ENCODE peak calls at places on chromosomes 16 and 17, in six cellular contexts. B, Z, V, H, G and O are unnamed samples.

GRCh38 chr17:45334231-45334630 is 17.4 kb upstream of the MAP3K14 start:
- DNase-seq in H (no peak), B (no peak), Z (no peak), V (no peak), G (no peak), O (no peak)

GRCh38 chr17:62860962-62861873 is 53.1 kb upstream of the MARCHF10 start:
- DNase-seq in H (no peak), B (no peak), V (peak), Z (peak), G (no peak), O (no peak)

GRCh38 chr16:56995136-56995805 is 5.9 kb downstream of the NLRC5 start:
- DNase-seq in H (no peak), B (no peak), Z (no peak), G (no peak), V (no peak), O (no peak)

GRCh38 chr17:80990921-80991644 is 558 bp upstream of the CHMP6 start:
- DNase-seq in V (no peak), H (no peak), B (no peak), Z (no peak), G (peak), O (no peak)

GRCh38 chr16:86831366-86831765 is 253.0 kb downstream of the FOXL1 start:
- DNase-seq in V (no peak), G (no peak), Z (no peak), H (no peak), B (no peak), O (no peak)

GRCh38 chr17:63476857-63477470 is at the start of gene ACE:
- DNase-seq in V (no peak), B (no peak), Z (peak), G (no peak), H (peak), O (no peak)

GRCh38 chr17:49640556-49640955 is 37.3 kb downstream of the SPOP start:
- DNase-seq in V (no peak), G (no peak), Z (no peak), H (no peak), B (no peak), O (no peak)

GRCh38 chr17:32142857-32143524 is 689 bp downstream of the RHOT1 start:
- DNase-seq in G (peak), V (peak), B (peak), Z (peak), H (peak), O (peak)

GRCh38 chr17:32813021-32813420 is 63.9 kb downstream of the MYO1D start:
- DNase-seq in V (no peak), B (no peak), Z (no peak), G (no peak), H (no peak), O (no peak)

GRCh38 chr16:29903579-29903978 is 3.3 kb downstream of the ASPHD1 start:
- DNase-seq in V (no peak), Z (no peak), B (no peak), H (no peak), G (no peak), O (no peak)

GRCh38 chr16:51050379-51050710 is 100.7 kb downstream of the SALL1 start:
- DNase-seq in V (no peak), B (no peak), H (no peak), Z (no peak), G (no peak), O (no peak)

GRCh38 chr17:9839433-9839832 is 13.7 kb downstream of the GLP2R start:
- DNase-seq in V (no peak), B (no peak), Z (no peak), H (no peak), G (no peak), O (no peak)

GRCh38 chr17:14156689-14157088 is 80.0 kb downstream of the CDRT15 start:
- DNase-seq in B (no peak), H (no peak), G (no peak), V (no peak), Z (no peak), O (peak)

GRCh38 chr17:56110463-56111138 is 42.7 kb upstream of the ANKFN1 start:
- DNase-seq in V (no peak), G (no peak), H (peak), Z (no peak), B (no peak), O (no peak)

GRCh38 chr17:4950757-4951204 is at the start of gene ENO3:
- DNase-seq in Z (peak), V (no peak), B (no peak), H (no peak), G (no peak), O (no peak)

GRCh38 chr16:65519402-65519801 is 397.5 kb upstream of the CDH11 start:
- DNase-seq in G (no peak), V (no peak), H (no peak), Z (no peak), B (no peak), O (no peak)

GRCh38 chr16:4414187-4414909 is 2.0 kb downstream of the CORO7 start:
- DNase-seq in G (no peak), B (no peak), V (no peak), Z (no peak), H (no peak), O (no peak)

GRCh38 chr17:40956401-40957254 is 10.1 kb downstream of the KRT39 start:
- DNase-seq in Z (no peak), H (no peak), G (no peak), B (no peak), V (peak), O (peak)

GRCh38 chr17:55444471-55445441 is 23.1 kb upstream of the MMD start:
- DNase-seq in H (no peak), V (no peak), G (no peak), Z (no peak), B (no peak), O (no peak)

GRCh38 chr17:753407-753806 is 1.3 kb upstream of the GEMIN4 start:
- DNase-seq in H (no peak), V (no peak), B (no peak), G (no peak), Z (no peak), O (no peak)

GRCh38 chr17:71631483-71631882 is 489.3 kb upstream of the SOX9 start:
- DNase-seq in V (no peak), Z (no peak), G (no peak), H (no peak), B (no peak), O (no peak)

GRCh38 chr17:75684249-75684648 is 17.1 kb downstream of the SAP30BP start:
- DNase-seq in H (no peak), Z (no peak), V (no peak), B (no peak), G (no peak), O (no peak)

GRCh38 chr17:63996430-63997182 is 1.5 kb upstream of the PRR29 start:
- DNase-seq in B (no peak), V (no peak), G (no peak), H (no peak), Z (no peak), O (no peak)

GRCh38 chr17:59001158-59001814 is 105.4 kb downstream of the TRIM37 start:
- DNase-seq in B (peak), G (no peak), H (peak), Z (no peak), V (no peak), O (no peak)

GRCh38 chr17:67434061-67434525 is 57.0 kb downstream of the PITPNC1 start:
- DNase-seq in H (no peak), V (no peak), G (no peak), Z (no peak), B (no peak), O (no peak)

GRCh38 chr17:7484964-7485377 is 805 bp downstream of the POLR2A start:
- DNase-seq in H (no peak), G (no peak), B (no peak), V (no peak), Z (no peak), O (no peak)

GRCh38 chr17:66647391-66647983 is 187.4 kb upstream of the CACNG5 start:
- DNase-seq in H (no peak), V (no peak), B (no peak), G (no peak), Z (no peak), O (no peak)

GRCh38 chr17:83012873-83013778 is 66.3 kb upstream of the METRNL start:
- DNase-seq in G (no peak), Z (no peak), B (no peak), H (no peak), V (no peak), O (peak)

GRCh38 chr17:18187226-18187625 is 3.6 kb downstream of the ALKBH5 start:
- DNase-seq in H (no peak), B (no peak), Z (no peak), G (no peak), V (no peak), O (no peak)

GRCh38 chr16:55508941-55509920 is at the start of gene LPCAT2:
- DNase-seq in B (peak), G (peak), Z (peak), V (peak), H (peak), O (peak)

GRCh38 chr17:45708707-45709290 is 75.3 kb upstream of the CRHR1 start:
- DNase-seq in G (no peak), B (no peak), H (no peak), Z (no peak), V (no peak), O (no peak)

GRCh38 chr17:61555127-61555531 is 35.9 kb downstream of the NACA2 start:
- DNase-seq in V (peak), B (no peak), H (no peak), G (no peak), Z (no peak), O (no peak)

GRCh38 chr16:6266703-6267102 is 1065.9 kb upstream of the RBFOX1 start:
- DNase-seq in B (no peak), H (no peak), G (no peak), V (no peak), Z (no peak), O (no peak)

GRCh38 chr17:8300629-8301242 is 5.5 kb upstream of the SLC25A35 start:
- DNase-seq in V (peak), Z (peak), G (peak), H (peak), B (peak), O (no peak)

DNA sequence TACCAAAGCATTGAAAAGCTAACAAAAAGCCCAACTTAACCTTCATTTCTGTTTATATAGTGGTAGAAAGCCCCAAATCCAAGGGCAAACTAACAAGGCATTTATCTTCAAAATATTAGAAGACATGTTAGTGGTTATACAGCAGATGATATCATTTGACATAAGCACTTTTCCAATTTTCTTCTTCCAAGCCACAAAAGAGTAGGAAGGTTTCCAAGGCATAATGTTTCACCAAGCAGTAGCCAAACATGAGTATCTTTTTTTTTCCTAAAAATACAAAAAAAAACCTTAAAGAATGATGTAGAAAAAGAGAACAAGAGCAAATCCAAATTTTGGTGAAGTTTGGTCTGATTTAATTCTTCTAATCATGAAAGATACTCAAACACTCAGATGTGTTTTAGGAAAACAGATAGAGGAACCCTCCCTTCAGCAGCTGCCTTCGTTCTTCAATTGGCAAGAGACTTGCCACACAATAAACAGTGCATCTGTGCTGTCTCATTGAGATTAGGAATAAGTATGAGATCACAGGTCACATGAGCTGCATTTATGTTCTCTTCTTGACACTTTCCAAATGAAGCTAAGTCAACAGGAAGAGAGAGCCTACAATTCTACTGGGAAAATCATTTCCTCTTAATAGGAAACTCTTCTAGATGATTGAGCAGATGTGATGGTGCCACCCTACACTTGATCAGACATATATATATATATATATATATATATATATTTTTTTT is 106.7 kb downstream of the TTC19 start:
- DNase-seq in H (no peak), Z (no peak), V (no peak), B (no peak), G (peak), O (peak)
- H3K27ac ChIP-seq in H (no peak), Z (no peak), V (no peak), B (no peak), G (peak), O (no peak)

GRCh38 chr17:73929860-73930430 is 273.5 kb upstream of the RPL38 start:
- DNase-seq in H (no peak), G (no peak), Z (no peak), B (no peak), V (no peak), O (no peak)
- TF ChIP-seq CTCF in H (no peak), G (no peak), Z (no peak), B (no peak), V (no peak), O (no peak)

GRCh38 chr16:14485131-14485551 is 144.9 kb downstream of the PARN start:
- DNase-seq in G (no peak), V (no peak), H (no peak), B (no peak), Z (no peak), O (no peak)

GRCh38 chr16:14486520-14487303 is 143.3 kb downstream of the PARN start:
- DNase-seq in G (peak), Z (peak), H (peak), V (peak), B (peak), O (peak)

GRCh38 chr16:14485811-14486519 is 144.1 kb downstream of the PARN start:
- DNase-seq in V (no peak), G (no peak), Z (no peak), H (no peak), B (no peak), O (no peak)

GRCh38 chr16:14489460-14489859 is 140.6 kb downstream of the PARN start:
- DNase-seq in V (no peak), Z (peak), B (no peak), G (no peak), H (no peak), O (no peak)

DNA sequence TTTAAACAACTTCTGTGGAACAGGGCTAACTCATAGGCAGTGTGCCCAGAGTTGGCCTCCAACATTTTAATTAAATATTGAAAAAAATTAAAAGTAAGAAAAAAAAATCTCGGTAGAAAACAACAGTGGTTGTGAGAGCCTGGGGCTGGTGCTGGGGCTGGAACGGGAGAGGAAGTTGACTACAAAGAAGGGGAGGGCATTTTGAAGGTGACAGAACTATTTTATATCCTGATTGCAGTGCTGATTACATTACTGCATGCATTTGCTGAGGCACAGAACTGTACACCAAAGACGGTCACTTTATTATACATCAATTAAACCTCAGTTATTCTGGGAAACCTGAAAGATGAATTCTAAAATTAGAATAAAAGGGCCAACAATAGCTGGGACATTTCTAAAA is 142.5 kb downstream of the PARN start:
- DNase-seq in V (no peak), Z (no peak), H (no peak), B (no peak), G (no peak), O (no peak)
- H3K4me3 ChIP-seq in V (peak), Z (no peak), H (no peak), B (no peak), G (no peak), O (peak)

GRCh38 chr17:27446569-27447301 is 9.5 kb upstream of the KSR1 start:
- DNase-seq in B (no peak), V (no peak), H (no peak), Z (no peak), G (no peak), O (peak)

GRCh38 chr17:27439342-27439741 is 16.9 kb upstream of the KSR1 start:
- DNase-seq in H (no peak), B (no peak), Z (no peak), G (no peak), V (no peak), O (no peak)

GRCh38 chr17:27443491-27443890 is 12.8 kb upstream of the KSR1 start:
- DNase-seq in B (no peak), Z (no peak), G (no peak), V (no peak), H (no peak), O (no peak)

GRCh38 chr17:27445971-27446370 is 10.3 kb upstream of the KSR1 start:
- DNase-seq in G (no peak), V (no peak), B (no peak), Z (no peak), H (no peak), O (no peak)

GRCh38 chr17:27442702-27443101 is 13.5 kb upstream of the KSR1 start:
- DNase-seq in H (no peak), Z (no peak), V (no peak), G (no peak), B (no peak), O (no peak)
- H3K27ac ChIP-seq in H (no peak), Z (no peak), V (no peak), G (no peak), B (no peak), O (no peak)

DNA sequence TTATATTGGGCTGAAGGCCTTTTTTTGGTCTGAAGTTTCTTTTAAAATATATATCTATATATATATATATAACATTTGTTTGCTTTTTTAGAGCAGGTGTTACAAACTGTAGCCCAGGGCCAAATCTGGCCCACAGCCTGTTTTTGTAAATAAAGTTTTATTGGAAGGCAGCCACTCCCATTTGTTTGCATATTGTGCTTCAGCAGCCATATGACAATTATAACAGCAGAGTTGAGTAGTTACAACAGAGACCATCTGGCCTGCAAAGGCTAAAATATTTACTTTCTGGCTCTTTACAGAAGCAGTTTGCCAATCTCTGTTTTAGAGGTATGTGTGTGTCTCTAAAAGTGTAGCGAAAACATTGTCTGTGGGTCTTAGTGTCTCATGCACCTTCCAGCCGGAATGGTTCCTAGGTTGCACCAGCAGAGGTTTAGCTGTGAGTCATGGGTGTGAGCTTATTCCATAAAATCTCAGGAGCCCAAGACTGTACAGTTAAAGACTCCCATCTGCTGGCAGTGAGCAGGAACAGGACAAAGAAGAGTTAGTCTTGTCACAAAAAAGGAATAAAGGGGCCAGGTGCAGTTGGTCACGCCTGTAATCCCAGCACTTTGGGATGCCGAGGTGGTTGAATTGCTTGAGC is 23.8 kb downstream of the LCMT1 start:
- DNase-seq in H (no peak), G (no peak), Z (no peak), B (no peak), V (no peak), O (peak)
- TF ChIP-seq CTCF in H (no peak), G (no peak), Z (no peak), B (no peak), V (peak), O (peak)

GRCh38 chr16:79679334-79679733 is 78.8 kb upstream of the MAF start:
- DNase-seq in H (no peak), B (no peak), V (no peak), G (no peak), Z (no peak), O (no peak)

GRCh38 chr16:79677799-79678525 is 77.4 kb upstream of the MAF start:
- DNase-seq in G (no peak), B (no peak), Z (no peak), H (no peak), V (no peak), O (no peak)

GRCh38 chr16:79672524-79672923 is 72.0 kb upstream of the MAF start:
- DNase-seq in H (no peak), Z (no peak), G (no peak), V (no peak), B (no peak), O (no peak)

GRCh38 chr16:79668502-79668901 is 68.0 kb upstream of the MAF start:
- DNase-seq in H (no peak), Z (no peak), G (no peak), B (no peak), V (no peak), O (no peak)

DNA sequence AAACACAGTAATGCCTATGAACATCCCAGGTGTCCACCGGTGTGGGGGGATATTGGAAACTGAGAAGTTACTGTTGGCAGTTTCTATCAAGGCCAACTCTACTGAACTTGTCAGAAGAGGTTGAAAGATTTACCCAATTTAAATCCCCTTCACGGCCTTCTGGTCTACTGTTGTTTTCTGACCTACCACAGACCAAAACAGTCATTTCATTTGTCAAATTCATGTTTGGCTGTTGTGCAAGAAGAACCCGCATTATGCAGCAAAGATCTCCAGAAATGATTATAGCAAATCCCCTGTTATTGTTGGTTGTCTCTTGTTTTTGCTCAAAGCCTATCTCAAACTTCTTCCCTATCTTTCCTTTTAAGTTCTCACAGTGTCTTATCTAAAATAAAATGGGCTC is 73.1 kb upstream of the MAF start:
- DNase-seq in G (no peak), B (no peak), V (no peak), Z (no peak), H (no peak), O (no peak)
- H3K4me3 ChIP-seq in G (no peak), B (no peak), V (no peak), Z (no peak), H (no peak), O (no peak)

GRCh38 chr16:53357208-53357586 is 77.1 kb upstream of the RBL2 start:
- DNase-seq in B (no peak), V (no peak), G (no peak), Z (no peak), H (no peak), O (no peak)
- H3K27ac ChIP-seq in B (no peak), V (no peak), G (no peak), Z (no peak), H (no peak), O (no peak)

DNA sequence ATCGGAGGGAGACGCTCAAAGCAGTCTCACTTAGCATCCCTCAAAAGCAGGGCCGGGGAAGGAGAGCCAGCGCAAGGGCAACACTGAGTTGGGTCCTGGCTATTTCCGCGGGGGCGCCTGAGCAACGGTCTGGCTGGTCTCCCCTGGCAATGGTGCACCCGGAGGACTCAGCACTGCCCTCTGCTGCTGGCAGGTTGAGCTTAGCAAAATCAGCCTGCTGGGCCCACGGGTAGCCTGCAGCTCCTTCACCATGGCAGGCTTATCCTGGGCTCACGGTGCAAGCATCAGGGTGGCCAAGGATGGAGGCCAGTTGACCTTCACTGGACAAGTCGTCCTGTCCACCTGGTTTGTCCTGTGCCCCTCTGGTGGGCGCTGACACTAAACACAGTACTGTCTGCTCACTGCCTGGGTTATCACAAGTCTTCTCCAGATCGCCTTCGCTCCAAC is 14.4 kb upstream of the ALDH3A1 start:
- DNase-seq in G (peak), H (peak), Z (peak), V (peak), B (no peak), O (no peak)
- TF ChIP-seq CTCF in G (peak), H (peak), Z (peak), V (peak), B (peak), O (peak)